ENCODE peak calls at places on chromosomes 5 and 9, in nine cellular contexts. O is mesendoderm, S is fibroblast of the aortic adventitia, I is left ventricle myocardium inferior, W is skeletal muscle cell, L is A549, B is BE2C, Y is BJ, T is tibial nerve. C is an unnamed sample.

GRCh38 chr5:96546120-96546519 is 113.1 kb upstream of the PCSK1 start:
- DNase-seq in O (no peak), S (no peak), I (no peak), W (no peak), L (no peak), B (no peak), Y (no peak), T (no peak), C (no peak)

GRCh38 chr5:132782101-132782500 is 5.1 kb upstream of the SEPTIN8 start:
- DNase-seq in O (no peak), S (peak; percentile 38), I (no peak), W (no peak), L (no peak), B (no peak), Y (no peak), T (no peak), C (peak; percentile 52)

GRCh38 chr9:108743426-108743825 is 112.4 kb downstream of the ACTL7B start:
- DNase-seq in O (no peak), S (no peak), I (no peak), W (no peak), L (no peak), B (no peak), Y (no peak), T (no peak), C (no peak)

GRCh38 chr5:178069909-178070308 is 43.4 kb upstream of the N4BP3 start:
- DNase-seq in O (peak; percentile 79), S (peak; percentile 22), I (no peak), W (no peak), L (peak; percentile 36), B (peak; percentile 57), Y (no peak), T (no peak), C (no peak)

GRCh38 chr5:86688414-86688813 is 70.7 kb downstream of the COX7C start:
- DNase-seq in O (no peak), S (no peak), I (no peak), W (no peak), L (no peak), B (no peak), Y (no peak), T (no peak), C (no peak)

GRCh38 chr5:113693205-113693553 is 179.7 kb downstream of the YTHDC2 start:
- DNase-seq in O (peak; percentile 79), S (no peak), I (no peak), W (no peak), L (no peak), B (no peak), Y (no peak), T (no peak), C (no peak)

GRCh38 chr5:17257705-17258273 is 40.4 kb downstream of the BASP1 start:
- DNase-seq in O (no peak), S (peak; percentile 23), I (no peak), W (no peak), L (no peak), B (peak; percentile 17), Y (no peak), T (no peak), C (no peak)

GRCh38 chr5:136108131-136108739 is 24.4 kb upstream of the SMAD5 start:
- DNase-seq in O (no peak), S (no peak), I (no peak), W (no peak), L (no peak), B (no peak), Y (no peak), T (no peak), C (no peak)

DNA sequence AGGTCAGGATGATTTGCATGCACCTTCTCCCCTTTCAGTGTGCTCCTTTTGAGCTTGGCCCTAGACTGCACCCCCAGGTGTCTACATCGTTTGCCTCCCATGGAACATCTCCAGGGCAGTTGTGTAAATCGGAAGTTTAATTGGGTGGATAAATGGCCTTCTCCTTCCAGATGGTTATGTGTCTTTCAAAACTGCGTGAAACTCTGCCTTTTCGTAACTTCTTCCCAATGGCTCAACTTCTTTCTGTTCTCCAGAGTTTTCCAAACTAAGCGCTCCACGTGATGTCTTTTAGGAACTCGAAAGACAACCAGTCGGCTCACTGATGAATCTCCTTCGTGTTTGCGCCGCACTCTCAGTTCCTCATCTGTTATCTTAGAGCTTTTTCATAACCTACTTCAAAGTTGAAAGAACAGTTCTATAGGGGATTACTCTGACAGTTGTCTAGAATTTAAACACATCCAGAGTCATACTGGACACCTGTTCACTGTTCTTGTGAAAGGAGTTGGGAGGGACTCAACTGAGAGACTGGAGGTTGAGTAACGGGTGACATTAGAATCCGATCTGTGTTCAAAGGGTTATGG is 1.8 kb downstream of the ADAMTS19 start:
- DNase-seq in O (no peak), S (no peak), I (no peak), W (no peak), L (no peak), B (no peak), Y (no peak), T (no peak), C (no peak)
- H3K4me3 ChIP-seq in O (peak overlapping the region; percentile 54), S (no peak overlapping the region), I (peak overlapping the region; percentile 72), W (peak overlapping the region; percentile 50), L (no peak overlapping the region), B (peak overlapping the region; percentile 99), Y (peak overlapping the region; percentile 4), T (peak overlapping the region; percentile 35), C (no peak overlapping the region)

DNA sequence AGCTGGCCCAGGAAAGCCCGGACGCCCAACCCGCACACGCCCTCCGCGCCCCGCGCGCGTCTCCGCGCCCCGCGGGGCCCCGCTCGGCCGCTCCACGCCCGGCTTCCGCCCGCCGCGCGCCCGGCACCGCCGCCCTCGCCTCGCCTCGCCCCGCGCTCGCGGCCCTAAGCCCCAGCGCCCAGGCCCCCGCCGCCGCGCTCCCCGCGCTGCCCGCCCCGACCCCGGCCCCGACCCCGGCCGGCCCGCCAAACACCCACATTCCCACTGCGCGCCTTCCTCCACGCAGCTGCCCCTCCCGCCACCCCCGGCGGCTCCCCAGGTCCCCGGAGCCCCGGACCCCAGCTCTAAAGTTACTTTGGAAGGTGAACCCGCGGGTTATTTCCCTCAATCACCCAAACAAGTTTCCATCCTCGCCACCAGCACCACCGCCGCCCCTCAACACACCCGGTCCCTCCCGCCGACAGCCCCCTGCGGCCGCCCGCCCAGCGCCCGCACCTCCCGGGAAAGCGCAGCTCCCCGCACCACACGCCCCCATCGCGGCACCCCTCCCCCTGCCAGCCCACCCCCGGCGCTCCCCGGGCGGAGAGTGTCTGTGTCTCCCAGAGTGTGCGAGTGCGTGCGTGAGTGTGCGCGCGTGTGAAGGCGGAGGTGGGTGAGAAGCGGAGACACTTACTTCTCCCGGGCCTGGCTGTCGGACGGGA is 439 bp downstream of the SSBP2 start:
- DNase-seq in O (no peak), S (no peak), I (no peak), W (no peak), L (peak; percentile 26), B (peak; percentile 16), Y (no peak), T (no peak), C (no peak)
- H3K4me3 ChIP-seq in O (peak overlapping the region; percentile 84), S (peak overlapping the region; percentile 82), I (peak overlapping the region; percentile 94), W (peak overlapping the region; percentile 73), L (peak overlapping the region; percentile 92), B (peak overlapping the region; percentile 75), Y (peak overlapping the region; percentile 71), T (peak overlapping the region; percentile 85), C (peak overlapping the region; percentile 99)

GRCh38 chr5:36447776-36448175 is 146.1 kb upstream of the RANBP3L start:
- DNase-seq in O (no peak), S (no peak), I (no peak), W (no peak), L (no peak), B (no peak), Y (no peak), T (no peak), C (no peak)
- H3K4me3 ChIP-seq in O (no peak overlapping the region), S (no peak overlapping the region), I (no peak overlapping the region), W (no peak overlapping the region), L (no peak overlapping the region), B (no peak overlapping the region), Y (no peak overlapping the region), T (no peak overlapping the region), C (no peak overlapping the region)

GRCh38 chr5:156912869-156913268 is 50.2 kb downstream of the TIMD4 start:
- DNase-seq in O (no peak), S (no peak), I (no peak), W (no peak), L (no peak), B (no peak), Y (no peak), T (no peak), C (no peak)

GRCh38 chr5:156913355-156913718 is 49.7 kb downstream of the TIMD4 start:
- DNase-seq in O (no peak), S (no peak), I (no peak), W (no peak), L (no peak), B (no peak), Y (no peak), T (no peak), C (no peak)

GRCh38 chr5:156914371-156914737 is 48.7 kb downstream of the TIMD4 start:
- DNase-seq in O (no peak), S (no peak), I (no peak), W (no peak), L (no peak), B (no peak), Y (no peak), T (no peak), C (no peak)

GRCh38 chr5:156918311-156918845 is 44.6 kb downstream of the TIMD4 start:
- DNase-seq in O (no peak), S (no peak), I (no peak), W (no peak), L (no peak), B (no peak), Y (no peak), T (no peak), C (no peak)

GRCh38 chr5:156913719-156914370 is 49.2 kb downstream of the TIMD4 start:
- DNase-seq in O (peak; percentile 67), S (no peak), I (no peak), W (no peak), L (no peak), B (no peak), Y (no peak), T (no peak), C (no peak)
- H3K4me3 ChIP-seq in O (no peak overlapping the region), S (no peak overlapping the region), I (no peak overlapping the region), W (no peak overlapping the region), L (no peak overlapping the region), B (no peak overlapping the region), Y (no peak overlapping the region), T (no peak overlapping the region), C (no peak overlapping the region)

GRCh38 chr9:72185561-72185960 is 36.3 kb downstream of the GDA start:
- DNase-seq in O (no peak), S (no peak), I (no peak), W (no peak), L (no peak), B (no peak), Y (peak; percentile 1), T (no peak), C (no peak)
- H3K4me3 ChIP-seq in O (no peak overlapping the region), S (no peak overlapping the region), I (no peak overlapping the region), W (no peak overlapping the region), L (no peak overlapping the region), B (no peak overlapping the region), Y (no peak overlapping the region), T (no peak overlapping the region), C (no peak overlapping the region)

DNA sequence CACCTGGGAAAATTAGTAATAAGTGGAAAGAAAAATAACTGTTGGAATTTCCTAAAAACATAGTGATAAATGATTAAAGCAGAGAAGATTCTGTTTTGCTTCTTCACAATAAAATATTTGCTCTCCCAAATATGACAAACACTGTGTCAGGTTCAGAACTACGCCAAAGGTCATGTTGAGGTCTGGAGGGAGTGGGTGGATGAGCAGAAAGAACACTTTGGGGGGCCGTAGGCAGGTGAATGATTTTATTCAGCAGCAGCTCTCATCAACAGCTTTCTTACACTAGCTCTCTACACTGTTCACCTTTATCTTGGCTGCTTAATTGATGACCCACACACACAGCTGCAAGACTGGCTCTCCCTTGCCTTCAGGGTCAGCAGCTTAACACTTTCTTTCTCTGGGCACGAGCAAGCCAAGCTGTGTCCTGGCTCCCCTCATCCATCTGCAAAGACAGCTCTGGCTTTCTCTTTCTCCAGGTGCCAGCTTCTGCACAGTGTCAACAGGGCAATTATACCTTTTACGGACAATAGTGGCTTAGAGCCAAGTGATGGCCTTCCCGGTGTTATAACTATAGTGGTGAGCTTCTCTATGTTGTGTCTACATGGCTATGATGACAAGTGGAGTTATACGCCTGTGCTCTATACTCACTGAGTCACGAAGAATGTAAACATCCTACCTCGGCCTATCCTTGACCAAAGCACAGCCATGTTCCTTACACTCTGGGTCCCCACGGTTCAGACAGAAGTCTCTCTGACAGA is 18.9 kb upstream of the GPX8 start:
- DNase-seq in O (no peak), S (no peak), I (no peak), W (no peak), L (no peak), B (no peak), Y (no peak), T (no peak), C (no peak)
- H3K4me3 ChIP-seq in O (no peak overlapping the region), S (no peak overlapping the region), I (no peak overlapping the region), W (no peak overlapping the region), L (no peak overlapping the region), B (no peak overlapping the region), Y (no peak overlapping the region), T (no peak overlapping the region), C (no peak overlapping the region)